ENCODE peak calls at places on chromosomes 16 and 17, in four cellular contexts. Q is A549, K is GM23248, T is tibial artery. E is an unnamed sample. For H3K4me1, the result is how much of the 10 kb centered on the place peaks cover.

GRCh38 chr16:68676113-68676860 is 31.2 kb downstream of the CDH3 start:
- DNase-seq in Q (no peak), K (peak), T (no peak), E (no peak)

GRCh38 chr17:41464682-41465081 is 2.5 kb downstream of the KRT32 start:
- DNase-seq in Q (peak), K (peak), T (no peak), E (no peak)

GRCh38 chr17:17022011-17022800 is 20.1 kb upstream of the MPRIP start:
- DNase-seq in Q (no peak), K (no peak), T (no peak), E (no peak)

GRCh38 chr16:90057738-90058173 is 19.4 kb downstream of the PRDM7 start:
- DNase-seq in Q (no peak), K (peak), T (no peak), E (no peak)

GRCh38 chr16:15942901-15943690 is 6.3 kb upstream of the ABCC1 start:
- DNase-seq in Q (no peak), K (no peak), T (no peak), E (no peak)

GRCh38 chr16:64440421-64440831 is 681.4 kb downstream of the CDH11 start:
- DNase-seq in Q (no peak), K (peak), T (no peak), E (peak)

GRCh38 chr17:50147841-50148225 is 2.6 kb downstream of the PPP1R9B start:
- DNase-seq in Q (no peak), K (peak), T (peak), E (no peak)

GRCh38 chr16:46765050-46765449 is 16.9 kb upstream of the MYLK3 start:
- DNase-seq in Q (no peak), K (peak), T (no peak), E (no peak)

GRCh38 chr17:68807998-68808772 is 147.0 kb downstream of the ABCA8 start:
- DNase-seq in Q (no peak), K (peak), T (no peak), E (no peak)

GRCh38 chr16:86931410-86931941 is 353.1 kb downstream of the FOXL1 start:
- DNase-seq in Q (no peak), K (peak), T (peak), E (no peak)

GRCh38 chr17:17989081-17989480 is 16.4 kb downstream of the DRC3 start:
- DNase-seq in Q (no peak), K (no peak), T (no peak), E (no peak)

GRCh38 chr16:17964196-17964595 is 372.3 kb downstream of the NPIPA8 start:
- DNase-seq in Q (no peak), K (no peak), T (no peak), E (no peak)

GRCh38 chr16:11131706-11132105 is 124.3 kb downstream of the SOCS1 start:
- DNase-seq in Q (no peak), K (no peak), T (peak), E (no peak)

GRCh38 chr17:77571141-77571540 is 387.4 kb upstream of the TNRC6C start:
- DNase-seq in Q (no peak), K (no peak), T (peak), E (no peak)

GRCh38 chr17:2721603-2722002 is 10.0 kb upstream of the CLUH start:
- DNase-seq in Q (no peak), K (no peak), T (no peak), E (no peak)

GRCh38 chr16:86563489-86564345 is 2.9 kb upstream of the FOXC2 start:
- DNase-seq in Q (peak), K (peak), T (peak), E (peak)

GRCh38 chr17:58982626-58983025 is 124.1 kb downstream of the TRIM37 start:
- DNase-seq in Q (no peak), K (no peak), T (no peak), E (no peak)

GRCh38 chr16:78505544-78506371 is 406.3 kb downstream of the WWOX start:
- DNase-seq in Q (no peak), K (peak), T (peak), E (peak)

GRCh38 chr16:13351651-13352217 is 450.3 kb downstream of the SHISA9 start:
- DNase-seq in Q (no peak), K (no peak), T (no peak), E (no peak)

GRCh38 chr16:46920402-46921068 is 36.4 kb downstream of the GPT2 start:
- DNase-seq in Q (no peak), K (no peak), T (no peak), E (peak)

GRCh38 chr17:78359216-78359935 is 501 bp downstream of the SOCS3 start:
- DNase-seq in Q (peak), K (peak), T (peak), E (no peak)

GRCh38 chr16:81786321-81786720 is 7.2 kb downstream of the PLCG2 start:
- DNase-seq in Q (no peak), K (peak), T (no peak), E (no peak)

GRCh38 chr17:27802962-27803680 is 2.8 kb upstream of the NOS2 start:
- DNase-seq in Q (no peak), K (no peak), T (no peak), E (no peak)

GRCh38 chr17:15945493-15946209 is 721 bp downstream of the ADORA2B start:
- DNase-seq in Q (peak), K (peak), T (no peak), E (no peak)

GRCh38 chr17:57862410-57862989 is 12.7 kb upstream of the MRPS23 start:
- DNase-seq in Q (no peak), K (no peak), T (no peak), E (no peak)

GRCh38 chr16:58198022-58198683 is at the start of gene CSNK2A2:
- DNase-seq in Q (peak), K (peak), T (peak), E (peak)

GRCh38 chr16:21163576-21163975 is 5.1 kb downstream of the LDAF1 start:
- DNase-seq in Q (no peak), K (peak), T (no peak), E (no peak)

GRCh38 chr17:70314096-70314495 is 144.8 kb downstream of the KCNJ2 start:
- DNase-seq in Q (no peak), K (peak), T (no peak), E (no peak)

GRCh38 chr16:62760398-62760797 is 724.2 kb upstream of the CDH8 start:
- DNase-seq in Q (no peak), K (no peak), T (no peak), E (no peak)

GRCh38 chr17:16584273-16584995 is 15.4 kb upstream of the ZNF287 start:
- DNase-seq in Q (peak), K (peak), T (peak), E (peak)

GRCh38 chr17:18132711-18133110 is 24.2 kb downstream of the MYO15A start:
- DNase-seq in Q (no peak), K (no peak), T (no peak), E (no peak)

GRCh38 chr17:3828151-3828851 is 17.7 kb downstream of the NCBP3 start:
- DNase-seq in Q (no peak), K (no peak), T (no peak), E (no peak)

GRCh38 chr16:84821728-84822676 is 2.2 kb downstream of the CRISPLD2 start:
- DNase-seq in Q (no peak), K (peak), T (no peak), E (no peak)

GRCh38 chr17:2704890-2705248 is 6.7 kb downstream of the CLUH start:
- DNase-seq in Q (no peak), K (no peak), T (no peak), E (peak)

GRCh38 chr16:77822656-77823055 is 34.3 kb downstream of the VAT1L start:
- DNase-seq in Q (no peak), K (no peak), T (no peak), E (no peak)

GRCh38 chr17:39919087-39919683 is 750 bp upstream of the GSDMB start:
- DNase-seq in Q (no peak), K (no peak), T (no peak), E (no peak)

GRCh38 chr17:46152423-46152822 is 40.8 kb downstream of the KANSL1 start:
- DNase-seq in Q (no peak), K (no peak), T (no peak), E (no peak)
- H3K4me1 ChIP-seq in Q (half or more), K (half or more), T (under half), E (half or more)

GRCh38 chr16:56634715-56635440 is 2.4 kb downstream of the MT1M start:
- DNase-seq in Q (no peak), K (no peak), T (no peak), E (no peak)
- H3K4me3 ChIP-seq in Q (no peak), K (no peak), T (peak), E (no peak)

GRCh38 chr16:55240933-55241332 is 83.1 kb upstream of the IRX6 start:
- DNase-seq in Q (no peak), K (no peak), T (no peak), E (no peak)

GRCh38 chr16:55236655-55237054 is 87.3 kb upstream of the IRX6 start:
- DNase-seq in Q (no peak), K (no peak), T (no peak), E (no peak)

GRCh38 chr16:55242667-55243066 is 81.3 kb upstream of the IRX6 start:
- DNase-seq in Q (no peak), K (no peak), T (no peak), E (no peak)

GRCh38 chr16:55239723-55240122 is 84.3 kb upstream of the IRX6 start:
- DNase-seq in Q (no peak), K (no peak), T (no peak), E (no peak)
- H3K4me1 ChIP-seq in Q (under half), K (under half), T (under half), E (under half)

DNA sequence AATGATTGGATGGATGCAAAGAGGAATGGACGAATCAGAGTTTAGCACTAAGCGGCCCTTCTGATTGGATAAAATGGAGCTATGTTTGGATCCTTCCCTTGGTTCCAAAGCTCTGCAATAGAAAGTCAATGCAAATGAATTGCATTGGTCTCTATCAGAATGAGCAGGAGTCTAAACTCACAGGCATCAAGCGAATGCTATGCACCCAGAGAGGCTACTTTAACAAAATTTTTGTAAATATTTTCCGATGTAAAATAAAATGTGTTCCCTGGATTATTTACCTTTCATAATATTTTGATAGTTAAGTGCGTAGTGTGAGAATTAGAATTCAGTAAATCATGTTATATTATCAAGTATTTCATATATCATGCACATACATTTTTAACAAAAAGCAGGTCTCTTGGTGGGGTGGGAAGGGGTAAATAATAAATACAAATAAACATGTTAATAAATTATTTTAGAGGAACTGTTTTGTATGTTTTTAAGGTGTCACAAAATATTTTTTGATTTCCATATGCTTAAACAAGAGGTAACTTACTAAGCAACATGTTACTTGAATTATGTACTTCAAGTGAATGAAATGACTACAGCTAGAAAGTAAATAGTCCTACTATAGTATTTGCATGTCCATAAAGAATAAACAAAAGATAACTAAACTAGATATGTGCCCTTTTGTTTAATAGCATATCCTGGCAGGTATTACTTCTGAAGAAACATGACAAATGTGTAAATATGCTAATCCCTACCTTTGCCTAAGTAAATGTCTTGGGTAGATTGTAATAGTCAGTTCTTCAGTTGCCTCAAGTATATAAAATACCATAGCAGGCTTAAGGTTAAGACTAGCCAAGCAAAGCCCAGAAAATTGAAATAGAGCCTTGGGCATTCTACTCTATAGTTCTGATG is 4.4 kb upstream of the UNK start:
- DNase-seq in Q (no peak), K (no peak), T (no peak), E (no peak)
- H3K4me3 ChIP-seq in Q (peak), K (peak), T (no peak), E (no peak)

DNA sequence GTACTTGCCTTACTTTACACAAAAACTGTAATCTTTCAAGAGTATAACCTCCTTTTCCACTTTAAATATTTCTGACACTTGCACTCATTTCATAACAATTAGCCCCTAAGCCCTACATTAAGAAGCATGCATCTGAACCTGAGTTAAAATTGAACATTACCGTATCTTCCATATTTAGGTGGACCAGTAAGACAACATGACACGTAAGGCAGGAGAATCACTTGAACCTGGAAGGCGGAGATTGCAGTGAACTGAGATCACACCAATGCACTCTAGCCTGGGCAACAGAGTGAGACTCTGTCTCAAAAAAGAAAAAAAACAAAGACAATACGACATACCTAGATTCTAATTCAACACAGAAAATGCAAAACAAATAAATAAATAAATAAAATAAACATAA is 7.0 kb downstream of the PHF12 start:
- DNase-seq in Q (no peak), K (no peak), T (no peak), E (no peak)
- H3K4me1 ChIP-seq in Q (under half), K (under half), T (under half), E (half or more)

DNA sequence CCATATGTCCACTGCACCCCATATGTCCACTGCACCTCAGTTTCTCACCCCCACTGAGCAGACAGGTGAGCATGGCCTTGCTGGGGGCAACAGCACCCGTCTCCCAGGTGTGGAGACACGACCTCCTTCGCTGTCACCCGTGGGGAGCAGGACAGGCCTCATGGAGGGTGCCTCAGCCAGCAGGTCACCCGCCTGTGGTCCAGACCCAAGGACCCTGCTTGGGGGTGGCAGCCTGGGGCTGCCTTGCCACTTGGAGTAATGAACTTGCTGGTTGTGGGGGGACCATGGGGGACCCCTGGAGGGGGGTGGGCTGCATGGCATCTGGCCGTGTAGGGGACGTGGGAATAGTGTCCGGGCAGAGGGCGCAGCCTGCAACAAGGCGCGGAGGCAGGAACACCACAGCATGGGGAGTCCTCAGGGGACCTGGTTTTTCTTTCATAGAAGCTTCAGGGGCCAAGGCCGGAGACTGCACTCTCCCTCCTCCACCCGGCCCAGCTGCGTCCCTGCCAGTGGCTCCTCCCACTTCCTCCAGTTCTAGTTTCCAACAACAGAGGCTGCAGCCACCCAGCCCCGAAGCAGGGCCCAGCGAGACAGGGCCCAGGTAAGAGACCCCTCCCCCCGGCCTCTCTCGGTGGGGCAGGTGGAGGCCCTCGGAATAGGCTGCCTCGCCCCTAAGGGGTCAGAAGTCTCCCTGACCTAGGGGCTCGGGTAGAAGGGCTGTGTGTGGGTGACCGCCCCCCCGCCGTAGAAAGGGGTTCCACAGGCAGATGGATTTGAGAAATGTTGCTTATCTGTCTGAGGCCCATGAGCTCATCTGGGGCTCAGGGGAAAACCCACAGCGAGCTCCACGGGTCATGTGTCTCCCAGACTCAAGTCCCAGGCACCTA is at the start of gene NHLRC4:
- DNase-seq in Q (no peak), K (peak), T (peak), E (no peak)
- H3K4me3 ChIP-seq in Q (no peak), K (no peak), T (peak), E (no peak)